ENCODE peak calls at places on chromosomes 3 and 15, in four cellular contexts. K is body of pancreas, X is D341Med, M is endothelial cell of umbilical vein. A is an unnamed sample.

GRCh38 chr3:58880182-58880581 is 169.6 kb downstream of the CFAP20DC start:
- DNase-seq in K (no peak), X (no peak), M (peak), A (no peak)

GRCh38 chr15:94909510-94909909 is 678.1 kb downstream of the MCTP2 start:
- DNase-seq in K (no peak), X (no peak), M (no peak), A (no peak)

GRCh38 chr3:24154751-24155150 is 209.7 kb downstream of the NR1D2 start:
- DNase-seq in K (no peak), X (no peak), M (no peak), A (no peak)

GRCh38 chr3:197256836-197257444 is 41.5 kb downstream of the DLG1 start:
- DNase-seq in K (peak), X (peak), M (peak), A (peak)

GRCh38 chr3:179563298-179563934 is 690 bp downstream of the ACTL6A start:
- DNase-seq in K (peak), X (peak), M (peak), A (peak)

GRCh38 chr3:10855871-10856662 is 40.0 kb downstream of the SLC6A11 start:
- DNase-seq in K (no peak), X (no peak), M (no peak), A (peak)

GRCh38 chr15:40307421-40308165 is at the start of gene PLCB2:
- DNase-seq in K (no peak), X (peak), M (no peak), A (peak)

GRCh38 chr3:147735662-147736061 is 326.5 kb downstream of the ZIC1 start:
- DNase-seq in K (no peak), X (no peak), M (no peak), A (no peak)

GRCh38 chr3:188707396-188708288 is 464.1 kb upstream of the TPRG1 start:
- DNase-seq in K (no peak), X (no peak), M (peak), A (no peak)

GRCh38 chr15:48748535-48748934 is 62.3 kb downstream of the CEP152 start:
- DNase-seq in K (no peak), X (no peak), M (no peak), A (no peak)

GRCh38 chr3:53495518-53496501 is 1.4 kb downstream of the CACNA1D start:
- DNase-seq in K (peak), X (peak), M (no peak), A (no peak)

GRCh38 chr3:178353292-178353814 is 182.9 kb upstream of the KCNMB2 start:
- DNase-seq in K (no peak), X (no peak), M (peak), A (no peak)

GRCh38 chr15:48373855-48374421 is 42.7 kb downstream of the DUT start:
- DNase-seq in K (no peak), X (no peak), M (peak), A (peak)

GRCh38 chr15:38533416-38533915 is 31.1 kb downstream of the RASGRP1 start:
- DNase-seq in K (no peak), X (no peak), M (no peak), A (no peak)

GRCh38 chr15:38479286-38479685 is 25.4 kb downstream of the FAM98B start:
- DNase-seq in K (no peak), X (no peak), M (peak), A (no peak)

GRCh38 chr3:94525039-94525438 is 462.2 kb downstream of the NSUN3 start:
- DNase-seq in K (no peak), X (peak), M (no peak), A (peak)

GRCh38 chr15:43106486-43106829 is 620 bp upstream of the UBR1 start:
- DNase-seq in K (no peak), X (no peak), M (no peak), A (no peak)

GRCh38 chr3:123834631-123835030 is 49.5 kb downstream of the MYLK start:
- DNase-seq in K (no peak), X (no peak), M (peak), A (no peak)

GRCh38 chr3:111359261-111360030 is 182.6 kb upstream of the CD96 start:
- DNase-seq in K (no peak), X (no peak), M (no peak), A (no peak)

GRCh38 chr3:76199382-76199781 is 414.0 kb upstream of the ZNF717 start:
- DNase-seq in K (no peak), X (no peak), M (no peak), A (no peak)

GRCh38 chr15:77180270-77180669 is 109.4 kb upstream of the TSPAN3 start:
- DNase-seq in K (no peak), X (no peak), M (no peak), A (no peak)

GRCh38 chr15:98342911-98343310 is 305.4 kb upstream of the IGF1R start:
- DNase-seq in K (no peak), X (no peak), M (no peak), A (no peak)

GRCh38 chr15:59002418-59002859 is 15.0 kb downstream of the RNF111 start:
- DNase-seq in K (no peak), X (no peak), M (no peak), A (no peak)

GRCh38 chr3:64304996-64305395 is 79.7 kb upstream of the PRICKLE2 start:
- DNase-seq in K (no peak), X (no peak), M (no peak), A (no peak)

GRCh38 chr3:37620071-37620635 is 241.5 kb upstream of the CTDSPL start:
- DNase-seq in K (no peak), X (no peak), M (no peak), A (no peak)

GRCh38 chr15:49934487-49934886 is 184.5 kb downstream of the ATP8B4 start:
- DNase-seq in K (no peak), X (no peak), M (no peak), A (no peak)

GRCh38 chr3:169289303-169289702 is 374.2 kb downstream of the MECOM start:
- DNase-seq in K (no peak), X (no peak), M (no peak), A (no peak)

GRCh38 chr15:96070636-96071035 is 259.9 kb upstream of the NR2F2 start:
- DNase-seq in K (no peak), X (no peak), M (no peak), A (no peak)

GRCh38 chr3:65729553-65729952 is 309.2 kb downstream of the MAGI1 start:
- DNase-seq in K (peak), X (no peak), M (peak), A (no peak)

GRCh38 chr3:112736802-112737566 is 96.0 kb upstream of the CCDC80 start:
- DNase-seq in K (no peak), X (no peak), M (no peak), A (no peak)

GRCh38 chr3:190862209-190863118 is at the start of gene GMNC:
- DNase-seq in K (peak), X (peak), M (peak), A (peak)

GRCh38 chr15:38490231-38490630 is 36.3 kb downstream of the FAM98B start:
- DNase-seq in K (no peak), X (no peak), M (peak), A (no peak)

GRCh38 chr3:23824699-23825444 is 19.1 kb downstream of the UBE2E1 start:
- DNase-seq in K (peak), X (no peak), M (no peak), A (no peak)

GRCh38 chr15:95141486-95141885 is 910.1 kb downstream of the MCTP2 start:
- DNase-seq in K (no peak), X (no peak), M (no peak), A (no peak)

A was measured in NCI-H82.